ENCODE peak calls at places on chromosomes 7 and 10, in four cellular contexts. Q, Z, T and A are unnamed samples.

GRCh38 chr7:56030340-56030739 is 20.9 kb downstream of the PSPH start:
- DNase-seq in Q (no peak), Z (no peak), T (no peak), A (no peak)

GRCh38 chr10:10872035-10872673 is 145.5 kb upstream of the CELF2 start:
- DNase-seq in Q (no peak), Z (no peak), T (no peak), A (no peak)

GRCh38 chr10:43667317-43667731 is 18.6 kb upstream of the ZNF32 start:
- DNase-seq in Q (no peak), Z (no peak), T (no peak), A (no peak)

GRCh38 chr10:108911814-108912541 is 1011.3 kb downstream of the XPNPEP1 start:
- DNase-seq in Q (peak; percentile 64), Z (no peak), T (no peak), A (peak; percentile 62)

GRCh38 chr7:89607797-89608196 is 546.5 kb upstream of the STEAP1 start:
- DNase-seq in Q (no peak), Z (peak; percentile 44), T (no peak), A (no peak)

GRCh38 chr7:16647435-16647960 is 1.5 kb downstream of the BZW2 start:
- DNase-seq in Q (no peak), Z (no peak), T (peak; percentile 49), A (no peak)

GRCh38 chr7:67738958-67739357 is 742.3 kb downstream of the TYW1 start:
- DNase-seq in Q (no peak), Z (no peak), T (no peak), A (no peak)

GRCh38 chr10:111739160-111739712 is 444.3 kb downstream of the GPAM start:
- DNase-seq in Q (no peak), Z (no peak), T (no peak), A (no peak)

GRCh38 chr10:58267713-58268453 is at the start of gene IPMK:
- DNase-seq in Q (peak; percentile 96), Z (peak; percentile 95), T (peak; percentile 97), A (peak; percentile 96)

GRCh38 chr10:30553018-30553624 is 76.4 kb downstream of the LYZL2 start:
- DNase-seq in Q (no peak), Z (no peak), T (no peak), A (no peak)

GRCh38 chr7:34373940-34374339 is 284.1 kb upstream of the NPSR1 start:
- DNase-seq in Q (no peak), Z (no peak), T (no peak), A (no peak)

GRCh38 chr7:107446988-107447387 is 22.9 kb upstream of the GPR22 start:
- DNase-seq in Q (no peak), Z (no peak), T (no peak), A (no peak)

GRCh38 chr10:70843776-70844489 is 28.2 kb downstream of the SGPL1 start:
- DNase-seq in Q (no peak), Z (no peak), T (no peak), A (no peak)

GRCh38 chr10:119706521-119707278 is 19.1 kb upstream of the INPP5F start:
- DNase-seq in Q (no peak), Z (no peak), T (no peak), A (no peak)

GRCh38 chr10:71835671-71836593 is 15.1 kb downstream of the PSAP start:
- DNase-seq in Q (peak; percentile 81), Z (no peak), T (peak; percentile 98), A (no peak)

GRCh38 chr7:152674860-152675760 is 831 bp downstream of the XRCC2 start:
- DNase-seq in Q (no peak), Z (no peak), T (peak; percentile 75), A (no peak)

GRCh38 chr10:18334116-18334867 is 194.1 kb downstream of the CACNB2 start:
- DNase-seq in Q (no peak), Z (no peak), T (no peak), A (no peak)
- H3K27ac ChIP-seq in Q (no peak overlapping the region), Z (no peak overlapping the region), T (no peak overlapping the region), A (no peak overlapping the region)

DNA sequence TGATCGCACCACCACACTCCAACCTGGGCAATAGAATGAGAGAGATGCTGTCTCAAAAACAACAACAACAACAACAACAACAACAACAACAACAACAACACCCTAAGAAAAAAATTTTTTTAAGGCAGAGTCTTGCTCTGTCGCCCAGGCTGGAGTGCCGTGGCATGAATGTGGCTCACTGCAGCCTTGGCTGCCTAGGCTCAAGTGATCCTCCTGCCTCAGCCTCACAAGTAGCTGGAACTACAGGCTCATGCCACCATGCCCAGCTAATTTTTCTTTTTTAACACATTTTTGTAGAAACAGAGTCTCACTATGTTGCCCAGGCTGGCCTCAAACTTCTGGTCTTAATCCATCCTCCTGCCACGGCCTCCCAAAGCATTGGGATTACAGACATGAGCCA is 18.6 kb downstream of the ALDH18A1 start:
- DNase-seq in Q (no peak), Z (no peak), T (no peak), A (no peak)
- H3K27ac ChIP-seq in Q (no peak overlapping the region), Z (no peak overlapping the region), T (no peak overlapping the region), A (no peak overlapping the region)

GRCh38 chr10:5442990-5443370 is 30.6 kb downstream of the NET1 start:
- DNase-seq in Q (no peak), Z (no peak), T (no peak), A (no peak)
- H3K27ac ChIP-seq in Q (no peak overlapping the region), Z (no peak overlapping the region), T (peak overlapping the region; percentile 16), A (peak overlapping the region; percentile 73)

GRCh38 chr10:132588301-132589013 is 50.9 kb downstream of the INPP5A start:
- DNase-seq in Q (no peak), Z (no peak), T (no peak), A (peak; percentile 26)
- H3K27ac ChIP-seq in Q (peak overlapping the region; percentile 80), Z (no peak overlapping the region), T (peak overlapping the region; percentile 58), A (peak overlapping the region; percentile 46)

GRCh38 chr10:99943908-99944307 is 65.8 kb downstream of the DNMBP start:
- DNase-seq in Q (no peak), Z (no peak), T (no peak), A (no peak)

GRCh38 chr10:99944860-99945259 is 64.9 kb downstream of the DNMBP start:
- DNase-seq in Q (no peak), Z (no peak), T (no peak), A (no peak)

GRCh38 chr10:99941942-99942835 is 67.6 kb downstream of the DNMBP start:
- DNase-seq in Q (no peak), Z (no peak), T (no peak), A (no peak)

DNA sequence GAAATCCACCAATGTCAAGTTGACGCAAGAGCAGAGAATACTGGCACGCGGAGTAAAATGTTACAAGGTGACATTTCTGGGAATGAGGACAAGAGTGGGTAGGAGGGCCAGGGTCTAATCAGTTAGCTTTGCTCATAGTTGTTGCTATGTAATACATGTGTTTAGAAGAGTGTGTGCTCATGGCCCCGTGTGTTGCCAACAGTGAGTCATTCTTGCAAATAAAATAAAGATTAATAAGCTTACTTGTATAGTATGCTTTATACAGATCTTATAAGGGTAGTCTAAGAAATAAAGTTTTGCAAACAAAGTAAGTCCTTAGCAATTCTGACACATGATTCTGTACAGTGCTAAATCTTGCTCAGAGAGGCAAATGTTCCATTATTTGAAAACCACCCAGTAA is 64.5 kb downstream of the DNMBP start:
- DNase-seq in Q (peak; percentile 55), Z (no peak), T (no peak), A (no peak)
- H3K27ac ChIP-seq in Q (peak overlapping the region; percentile 29), Z (no peak overlapping the region), T (no peak overlapping the region), A (no peak overlapping the region)

DNA sequence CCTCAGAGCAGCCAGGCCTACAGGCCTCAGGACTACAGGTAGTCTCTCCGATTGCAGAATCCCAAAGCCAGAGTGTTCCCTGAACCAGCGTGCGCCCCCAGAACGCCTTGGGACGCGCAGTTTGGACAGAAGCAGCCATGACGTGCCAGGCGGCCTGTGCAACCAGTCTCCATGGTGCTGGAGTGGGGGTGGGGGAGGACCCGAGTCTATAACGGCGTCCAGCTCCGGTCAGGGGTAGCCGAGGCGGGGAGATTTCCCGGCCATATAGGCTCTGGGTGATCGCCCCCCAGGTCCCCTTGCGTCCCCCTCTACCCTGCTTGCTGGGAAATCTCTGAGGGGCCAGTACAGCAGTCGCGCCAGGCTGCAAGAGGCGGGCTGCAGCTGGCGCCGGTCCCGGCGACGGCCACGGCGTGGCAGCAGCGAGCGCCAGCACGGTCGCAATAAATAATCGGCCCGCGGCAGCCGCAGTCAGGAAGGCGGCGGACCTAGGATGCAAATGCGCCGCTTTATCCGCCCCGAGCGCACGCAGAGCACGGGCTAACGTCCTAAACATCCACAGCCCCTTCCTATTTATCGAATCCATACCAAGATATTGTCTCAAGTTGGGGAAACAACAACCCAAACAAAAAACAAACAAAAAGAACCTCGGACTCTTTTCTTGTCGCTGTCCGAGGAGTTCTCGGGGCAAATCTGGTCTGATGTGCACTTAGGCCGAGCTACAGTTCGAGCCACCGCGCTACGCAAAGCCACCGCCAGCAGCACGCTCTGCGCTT is 1.6 kb downstream of the HOXA3 start:
- DNase-seq in Q (peak; percentile 60), Z (peak; percentile 65), T (peak; percentile 94), A (peak; percentile 81)
- H3K27ac ChIP-seq in Q (peak overlapping the region; percentile 88), Z (no peak overlapping the region), T (peak overlapping the region; percentile 52), A (peak overlapping the region; percentile 97)